ENCODE peak calls at places on chromosomes 2 and 18, in ten cellular contexts. One of them, this sample, is unnamed.

GRCh38 chr2:26344581-26345283 is 1.2 kb upstream of the SELENOI start:
- DNase-seq in AG04450: no peak
- DNase-seq in mucosa of gallbladder: peak
- DNase-seq in left ventricle myocardium inferior: no peak
- DNase-seq in nucleus accumbens: no peak
- DNase-seq in T-helper 1 cell: no peak
- DNase-seq in NCI-H187 treated with DMSO at 0.1 percent for 48 hours: no peak
- DNase-seq in stimulated activated CD4-positive, alpha-beta T cell treated with anti-CD3 and anti-CD28 coated beads, Interleukin-15, amount 100 ng/mL, for 24 hours: peak
- DNase-seq in T-cell: no peak
- DNase-seq in IMR-90: peak
- DNase-seq in this sample: no peak

GRCh38 chr2:19763731-19764130 is 138.1 kb downstream of the TTC32 start:
- DNase-seq in AG04450: no peak
- DNase-seq in mucosa of gallbladder: no peak
- DNase-seq in left ventricle myocardium inferior: no peak
- DNase-seq in nucleus accumbens: no peak
- DNase-seq in T-helper 1 cell: no peak
- DNase-seq in NCI-H187 treated with DMSO at 0.1 percent for 48 hours: no peak
- DNase-seq in stimulated activated CD4-positive, alpha-beta T cell treated with anti-CD3 and anti-CD28 coated beads, Interleukin-15, amount 100 ng/mL, for 24 hours: no peak
- DNase-seq in T-cell: no peak
- DNase-seq in IMR-90: no peak
- DNase-seq in this sample: no peak

GRCh38 chr2:40584432-40584831 is 132.5 kb upstream of the SLC8A1 start:
- DNase-seq in AG04450: no peak
- DNase-seq in mucosa of gallbladder: no peak
- DNase-seq in left ventricle myocardium inferior: no peak
- DNase-seq in nucleus accumbens: no peak
- DNase-seq in T-helper 1 cell: no peak
- DNase-seq in NCI-H187 treated with DMSO at 0.1 percent for 48 hours: no peak
- DNase-seq in stimulated activated CD4-positive, alpha-beta T cell treated with anti-CD3 and anti-CD28 coated beads, Interleukin-15, amount 100 ng/mL, for 24 hours: no peak
- DNase-seq in T-cell: no peak
- DNase-seq in IMR-90: peak
- DNase-seq in this sample: no peak

GRCh38 chr2:177422271-177422670 is 29.7 kb downstream of the AGPS start:
- DNase-seq in AG04450: no peak
- DNase-seq in mucosa of gallbladder: no peak
- DNase-seq in left ventricle myocardium inferior: no peak
- DNase-seq in nucleus accumbens: no peak
- DNase-seq in T-helper 1 cell: no peak
- DNase-seq in NCI-H187 treated with DMSO at 0.1 percent for 48 hours: no peak
- DNase-seq in stimulated activated CD4-positive, alpha-beta T cell treated with anti-CD3 and anti-CD28 coated beads, Interleukin-15, amount 100 ng/mL, for 24 hours: no peak
- DNase-seq in T-cell: no peak
- DNase-seq in IMR-90: peak
- DNase-seq in this sample: no peak

GRCh38 chr2:190527214-190527613 is 7.3 kb downstream of the NEMP2 start:
- DNase-seq in AG04450: no peak
- DNase-seq in mucosa of gallbladder: no peak
- DNase-seq in left ventricle myocardium inferior: no peak
- DNase-seq in nucleus accumbens: no peak
- DNase-seq in T-helper 1 cell: no peak
- DNase-seq in NCI-H187 treated with DMSO at 0.1 percent for 48 hours: no peak
- DNase-seq in stimulated activated CD4-positive, alpha-beta T cell treated with anti-CD3 and anti-CD28 coated beads, Interleukin-15, amount 100 ng/mL, for 24 hours: no peak
- DNase-seq in T-cell: no peak
- DNase-seq in IMR-90: no peak
- DNase-seq in this sample: no peak

GRCh38 chr2:44952143-44952805 is 10.8 kb downstream of the SIX3 start:
- DNase-seq in AG04450: no peak
- DNase-seq in mucosa of gallbladder: no peak
- DNase-seq in left ventricle myocardium inferior: no peak
- DNase-seq in nucleus accumbens: no peak
- DNase-seq in T-helper 1 cell: no peak
- DNase-seq in NCI-H187 treated with DMSO at 0.1 percent for 48 hours: no peak
- DNase-seq in stimulated activated CD4-positive, alpha-beta T cell treated with anti-CD3 and anti-CD28 coated beads, Interleukin-15, amount 100 ng/mL, for 24 hours: peak
- DNase-seq in T-cell: no peak
- DNase-seq in IMR-90: peak
- DNase-seq in this sample: peak

GRCh38 chr2:42567806-42568429 is 514 bp upstream of the MTA3 start:
- DNase-seq in AG04450: no peak
- DNase-seq in mucosa of gallbladder: no peak
- DNase-seq in left ventricle myocardium inferior: no peak
- DNase-seq in nucleus accumbens: no peak
- DNase-seq in T-helper 1 cell: no peak
- DNase-seq in NCI-H187 treated with DMSO at 0.1 percent for 48 hours: no peak
- DNase-seq in stimulated activated CD4-positive, alpha-beta T cell treated with anti-CD3 and anti-CD28 coated beads, Interleukin-15, amount 100 ng/mL, for 24 hours: peak
- DNase-seq in T-cell: peak
- DNase-seq in IMR-90: no peak
- DNase-seq in this sample: no peak

GRCh38 chr2:121128741-121129659 is 156.0 kb downstream of the TFCP2L1 start:
- DNase-seq in AG04450: no peak
- DNase-seq in mucosa of gallbladder: peak
- DNase-seq in left ventricle myocardium inferior: peak
- DNase-seq in nucleus accumbens: no peak
- DNase-seq in T-helper 1 cell: no peak
- DNase-seq in NCI-H187 treated with DMSO at 0.1 percent for 48 hours: no peak
- DNase-seq in stimulated activated CD4-positive, alpha-beta T cell treated with anti-CD3 and anti-CD28 coated beads, Interleukin-15, amount 100 ng/mL, for 24 hours: peak
- DNase-seq in T-cell: no peak
- DNase-seq in IMR-90: no peak
- DNase-seq in this sample: peak

GRCh38 chr2:134327367-134327766 is 73.5 kb downstream of the MGAT5 start:
- DNase-seq in AG04450: peak
- DNase-seq in mucosa of gallbladder: no peak
- DNase-seq in left ventricle myocardium inferior: no peak
- DNase-seq in nucleus accumbens: no peak
- DNase-seq in T-helper 1 cell: no peak
- DNase-seq in NCI-H187 treated with DMSO at 0.1 percent for 48 hours: no peak
- DNase-seq in stimulated activated CD4-positive, alpha-beta T cell treated with anti-CD3 and anti-CD28 coated beads, Interleukin-15, amount 100 ng/mL, for 24 hours: no peak
- DNase-seq in T-cell: no peak
- DNase-seq in IMR-90: peak
- DNase-seq in this sample: no peak

GRCh38 chr2:24702800-24703199 is 90.4 kb downstream of the PTRHD1 start:
- DNase-seq in AG04450: peak
- DNase-seq in mucosa of gallbladder: no peak
- DNase-seq in left ventricle myocardium inferior: no peak
- DNase-seq in nucleus accumbens: no peak
- DNase-seq in T-helper 1 cell: no peak
- DNase-seq in NCI-H187 treated with DMSO at 0.1 percent for 48 hours: no peak
- DNase-seq in stimulated activated CD4-positive, alpha-beta T cell treated with anti-CD3 and anti-CD28 coated beads, Interleukin-15, amount 100 ng/mL, for 24 hours: no peak
- DNase-seq in T-cell: no peak
- DNase-seq in IMR-90: peak
- DNase-seq in this sample: no peak

GRCh38 chr2:51720826-51721225 is 688.9 kb upstream of the NRXN1 start:
- DNase-seq in AG04450: no peak
- DNase-seq in mucosa of gallbladder: no peak
- DNase-seq in left ventricle myocardium inferior: no peak
- DNase-seq in nucleus accumbens: no peak
- DNase-seq in T-helper 1 cell: no peak
- DNase-seq in NCI-H187 treated with DMSO at 0.1 percent for 48 hours: no peak
- DNase-seq in stimulated activated CD4-positive, alpha-beta T cell treated with anti-CD3 and anti-CD28 coated beads, Interleukin-15, amount 100 ng/mL, for 24 hours: no peak
- DNase-seq in T-cell: no peak
- DNase-seq in IMR-90: peak
- DNase-seq in this sample: no peak

GRCh38 chr2:241754042-241754441 is 19.6 kb downstream of the D2HGDH start:
- DNase-seq in AG04450: no peak
- DNase-seq in mucosa of gallbladder: no peak
- DNase-seq in left ventricle myocardium inferior: no peak
- DNase-seq in nucleus accumbens: no peak
- DNase-seq in T-helper 1 cell: no peak
- DNase-seq in NCI-H187 treated with DMSO at 0.1 percent for 48 hours: no peak
- DNase-seq in stimulated activated CD4-positive, alpha-beta T cell treated with anti-CD3 and anti-CD28 coated beads, Interleukin-15, amount 100 ng/mL, for 24 hours: no peak
- DNase-seq in T-cell: no peak
- DNase-seq in IMR-90: no peak
- DNase-seq in this sample: no peak

GRCh38 chr2:54903736-54904554 is 146.3 kb downstream of the RTN4 start:
- DNase-seq in AG04450: peak
- DNase-seq in mucosa of gallbladder: no peak
- DNase-seq in left ventricle myocardium inferior: no peak
- DNase-seq in nucleus accumbens: no peak
- DNase-seq in T-helper 1 cell: peak
- DNase-seq in NCI-H187 treated with DMSO at 0.1 percent for 48 hours: no peak
- DNase-seq in stimulated activated CD4-positive, alpha-beta T cell treated with anti-CD3 and anti-CD28 coated beads, Interleukin-15, amount 100 ng/mL, for 24 hours: peak
- DNase-seq in T-cell: peak
- DNase-seq in IMR-90: peak
- DNase-seq in this sample: no peak

GRCh38 chr18:22057908-22058527 is 111.4 kb upstream of the GATA6 start:
- DNase-seq in AG04450: no peak
- DNase-seq in mucosa of gallbladder: no peak
- DNase-seq in left ventricle myocardium inferior: no peak
- DNase-seq in nucleus accumbens: no peak
- DNase-seq in T-helper 1 cell: no peak
- DNase-seq in NCI-H187 treated with DMSO at 0.1 percent for 48 hours: no peak
- DNase-seq in stimulated activated CD4-positive, alpha-beta T cell treated with anti-CD3 and anti-CD28 coated beads, Interleukin-15, amount 100 ng/mL, for 24 hours: no peak
- DNase-seq in T-cell: no peak
- DNase-seq in IMR-90: no peak
- DNase-seq in this sample: no peak

GRCh38 chr18:44654555-44654954 is 26.1 kb upstream of the SETBP1 start:
- DNase-seq in AG04450: no peak
- DNase-seq in mucosa of gallbladder: peak
- DNase-seq in left ventricle myocardium inferior: no peak
- DNase-seq in nucleus accumbens: no peak
- DNase-seq in T-helper 1 cell: no peak
- DNase-seq in NCI-H187 treated with DMSO at 0.1 percent for 48 hours: no peak
- DNase-seq in stimulated activated CD4-positive, alpha-beta T cell treated with anti-CD3 and anti-CD28 coated beads, Interleukin-15, amount 100 ng/mL, for 24 hours: no peak
- DNase-seq in T-cell: no peak
- DNase-seq in IMR-90: peak
- DNase-seq in this sample: no peak

GRCh38 chr2:60560734-60561649 is 7.5 kb upstream of the BCL11A start:
- DNase-seq in AG04450: no peak
- DNase-seq in mucosa of gallbladder: no peak
- DNase-seq in left ventricle myocardium inferior: no peak
- DNase-seq in nucleus accumbens: no peak
- DNase-seq in T-helper 1 cell: no peak
- DNase-seq in NCI-H187 treated with DMSO at 0.1 percent for 48 hours: no peak
- DNase-seq in stimulated activated CD4-positive, alpha-beta T cell treated with anti-CD3 and anti-CD28 coated beads, Interleukin-15, amount 100 ng/mL, for 24 hours: no peak
- DNase-seq in T-cell: no peak
- DNase-seq in IMR-90: no peak
- DNase-seq in this sample: peak

GRCh38 chr2:203858176-203858575 is 9.4 kb upstream of the CTLA4 start:
- DNase-seq in AG04450: no peak
- DNase-seq in mucosa of gallbladder: no peak
- DNase-seq in left ventricle myocardium inferior: no peak
- DNase-seq in nucleus accumbens: no peak
- DNase-seq in T-helper 1 cell: no peak
- DNase-seq in NCI-H187 treated with DMSO at 0.1 percent for 48 hours: no peak
- DNase-seq in stimulated activated CD4-positive, alpha-beta T cell treated with anti-CD3 and anti-CD28 coated beads, Interleukin-15, amount 100 ng/mL, for 24 hours: peak
- DNase-seq in T-cell: no peak
- DNase-seq in IMR-90: no peak
- DNase-seq in this sample: no peak

GRCh38 chr18:29874519-29875098 is 1167.9 kb downstream of the DSC3 start:
- DNase-seq in AG04450: no peak
- DNase-seq in mucosa of gallbladder: no peak
- DNase-seq in left ventricle myocardium inferior: no peak
- DNase-seq in nucleus accumbens: no peak
- DNase-seq in T-helper 1 cell: no peak
- DNase-seq in NCI-H187 treated with DMSO at 0.1 percent for 48 hours: no peak
- DNase-seq in stimulated activated CD4-positive, alpha-beta T cell treated with anti-CD3 and anti-CD28 coated beads, Interleukin-15, amount 100 ng/mL, for 24 hours: no peak
- DNase-seq in T-cell: no peak
- DNase-seq in IMR-90: peak
- DNase-seq in this sample: peak

GRCh38 chr2:212505583-212505982 is 33.0 kb downstream of the ERBB4 start:
- DNase-seq in AG04450: no peak
- DNase-seq in mucosa of gallbladder: no peak
- DNase-seq in left ventricle myocardium inferior: no peak
- DNase-seq in nucleus accumbens: no peak
- DNase-seq in T-helper 1 cell: no peak
- DNase-seq in NCI-H187 treated with DMSO at 0.1 percent for 48 hours: no peak
- DNase-seq in stimulated activated CD4-positive, alpha-beta T cell treated with anti-CD3 and anti-CD28 coated beads, Interleukin-15, amount 100 ng/mL, for 24 hours: no peak
- DNase-seq in T-cell: no peak
- DNase-seq in IMR-90: no peak
- DNase-seq in this sample: no peak

GRCh38 chr2:40284797-40285196 is 167.1 kb downstream of the SLC8A1 start:
- DNase-seq in AG04450: no peak
- DNase-seq in mucosa of gallbladder: no peak
- DNase-seq in left ventricle myocardium inferior: no peak
- DNase-seq in nucleus accumbens: no peak
- DNase-seq in T-helper 1 cell: no peak
- DNase-seq in NCI-H187 treated with DMSO at 0.1 percent for 48 hours: no peak
- DNase-seq in stimulated activated CD4-positive, alpha-beta T cell treated with anti-CD3 and anti-CD28 coated beads, Interleukin-15, amount 100 ng/mL, for 24 hours: no peak
- DNase-seq in T-cell: no peak
- DNase-seq in IMR-90: peak
- DNase-seq in this sample: no peak

GRCh38 chr2:67970071-67970470 is 92.7 kb downstream of the C1D start:
- DNase-seq in AG04450: no peak
- DNase-seq in mucosa of gallbladder: no peak
- DNase-seq in left ventricle myocardium inferior: no peak
- DNase-seq in nucleus accumbens: no peak
- DNase-seq in T-helper 1 cell: no peak
- DNase-seq in NCI-H187 treated with DMSO at 0.1 percent for 48 hours: no peak
- DNase-seq in stimulated activated CD4-positive, alpha-beta T cell treated with anti-CD3 and anti-CD28 coated beads, Interleukin-15, amount 100 ng/mL, for 24 hours: no peak
- DNase-seq in T-cell: no peak
- DNase-seq in IMR-90: no peak
- DNase-seq in this sample: no peak

GRCh38 chr2:202064206-202064880 is 8.7 kb upstream of the KIAA2012 start:
- DNase-seq in AG04450: peak
- DNase-seq in mucosa of gallbladder: no peak
- DNase-seq in left ventricle myocardium inferior: no peak
- DNase-seq in nucleus accumbens: peak
- DNase-seq in T-helper 1 cell: no peak
- DNase-seq in NCI-H187 treated with DMSO at 0.1 percent for 48 hours: peak
- DNase-seq in stimulated activated CD4-positive, alpha-beta T cell treated with anti-CD3 and anti-CD28 coated beads, Interleukin-15, amount 100 ng/mL, for 24 hours: peak
- DNase-seq in T-cell: no peak
- DNase-seq in IMR-90: peak
- DNase-seq in this sample: no peak

GRCh38 chr2:128313076-128313836 is 5.4 kb downstream of the HS6ST1 start:
- DNase-seq in AG04450: no peak
- DNase-seq in mucosa of gallbladder: peak
- DNase-seq in left ventricle myocardium inferior: no peak
- DNase-seq in nucleus accumbens: no peak
- DNase-seq in T-helper 1 cell: no peak
- DNase-seq in NCI-H187 treated with DMSO at 0.1 percent for 48 hours: no peak
- DNase-seq in stimulated activated CD4-positive, alpha-beta T cell treated with anti-CD3 and anti-CD28 coated beads, Interleukin-15, amount 100 ng/mL, for 24 hours: peak
- DNase-seq in T-cell: no peak
- DNase-seq in IMR-90: peak
- DNase-seq in this sample: no peak

GRCh38 chr2:60516383-60516811 is 37.1 kb downstream of the BCL11A start:
- DNase-seq in AG04450: peak
- DNase-seq in mucosa of gallbladder: no peak
- DNase-seq in left ventricle myocardium inferior: no peak
- DNase-seq in nucleus accumbens: no peak
- DNase-seq in T-helper 1 cell: no peak
- DNase-seq in NCI-H187 treated with DMSO at 0.1 percent for 48 hours: no peak
- DNase-seq in stimulated activated CD4-positive, alpha-beta T cell treated with anti-CD3 and anti-CD28 coated beads, Interleukin-15, amount 100 ng/mL, for 24 hours: no peak
- DNase-seq in T-cell: no peak
- DNase-seq in IMR-90: peak
- DNase-seq in this sample: no peak

GRCh38 chr2:181810823-181811695 is 80.5 kb upstream of the ITPRID2 start:
- DNase-seq in AG04450: peak
- DNase-seq in mucosa of gallbladder: peak
- DNase-seq in left ventricle myocardium inferior: no peak
- DNase-seq in nucleus accumbens: no peak
- DNase-seq in T-helper 1 cell: no peak
- DNase-seq in NCI-H187 treated with DMSO at 0.1 percent for 48 hours: no peak
- DNase-seq in stimulated activated CD4-positive, alpha-beta T cell treated with anti-CD3 and anti-CD28 coated beads, Interleukin-15, amount 100 ng/mL, for 24 hours: peak
- DNase-seq in T-cell: no peak
- DNase-seq in IMR-90: peak
- DNase-seq in this sample: no peak

GRCh38 chr2:237180987-237181386 is 95.3 kb downstream of the COPS8 start:
- DNase-seq in AG04450: no peak
- DNase-seq in mucosa of gallbladder: no peak
- DNase-seq in left ventricle myocardium inferior: no peak
- DNase-seq in nucleus accumbens: no peak
- DNase-seq in T-helper 1 cell: no peak
- DNase-seq in NCI-H187 treated with DMSO at 0.1 percent for 48 hours: no peak
- DNase-seq in stimulated activated CD4-positive, alpha-beta T cell treated with anti-CD3 and anti-CD28 coated beads, Interleukin-15, amount 100 ng/mL, for 24 hours: no peak
- DNase-seq in T-cell: no peak
- DNase-seq in IMR-90: no peak
- DNase-seq in this sample: no peak